ENCODE peak calls at places on chromosome X, in six cellular contexts. One of them, this sample, is unnamed.

GRCh38 chrX:47313056-47313455 is 57.3 kb upstream of the ZNF157 start:
- DNase-seq in non-pigmented ciliary epithelial cell: no peak
- DNase-seq in activated T-helper 1 cell treated with anti-CD3 and anti-CD28 coated beads, Interleukin-12 subunit alpha, Interleukin-12 subunit beta, Interleukin-2, Interleukin-4 antibody, amounts not matched to agents 30 ng/mL and 10 ng/mL and 1 ng/mL, durations not matched to agents 14 hours and 24 hours and 36 hours: no peak
- DNase-seq in left lobe of liver: no peak
- DNase-seq in NCI-H748 treated with DMSO at 0.1 percent for 48 hours: no peak
- DNase-seq in Peyer's patch: no peak
- DNase-seq in this sample: no peak

GRCh38 chrX:46125139-46125538 is 420.1 kb downstream of the ZNF674 start:
- DNase-seq in non-pigmented ciliary epithelial cell: no peak
- DNase-seq in activated T-helper 1 cell treated with anti-CD3 and anti-CD28 coated beads, Interleukin-12 subunit alpha, Interleukin-12 subunit beta, Interleukin-2, Interleukin-4 antibody, amounts not matched to agents 30 ng/mL and 10 ng/mL and 1 ng/mL, durations not matched to agents 14 hours and 24 hours and 36 hours: no peak
- DNase-seq in left lobe of liver: no peak
- DNase-seq in NCI-H748 treated with DMSO at 0.1 percent for 48 hours: no peak
- DNase-seq in Peyer's patch: no peak
- DNase-seq in this sample: no peak

GRCh38 chrX:41409006-41409405 is 38.1 kb upstream of the NYX start:
- DNase-seq in non-pigmented ciliary epithelial cell: no peak
- DNase-seq in activated T-helper 1 cell treated with anti-CD3 and anti-CD28 coated beads, Interleukin-12 subunit alpha, Interleukin-12 subunit beta, Interleukin-2, Interleukin-4 antibody, amounts not matched to agents 30 ng/mL and 10 ng/mL and 1 ng/mL, durations not matched to agents 14 hours and 24 hours and 36 hours: no peak
- DNase-seq in left lobe of liver: no peak
- DNase-seq in NCI-H748 treated with DMSO at 0.1 percent for 48 hours: no peak
- DNase-seq in Peyer's patch: no peak
- DNase-seq in this sample: no peak

GRCh38 chrX:38881727-38882126 is 80.5 kb downstream of the MID1IP1 start:
- DNase-seq in non-pigmented ciliary epithelial cell: no peak
- DNase-seq in activated T-helper 1 cell treated with anti-CD3 and anti-CD28 coated beads, Interleukin-12 subunit alpha, Interleukin-12 subunit beta, Interleukin-2, Interleukin-4 antibody, amounts not matched to agents 30 ng/mL and 10 ng/mL and 1 ng/mL, durations not matched to agents 14 hours and 24 hours and 36 hours: no peak
- DNase-seq in left lobe of liver: no peak
- DNase-seq in NCI-H748 treated with DMSO at 0.1 percent for 48 hours: no peak
- DNase-seq in Peyer's patch: no peak
- DNase-seq in this sample: no peak

GRCh38 chrX:151082077-151082948 is 94.1 kb upstream of the GPR50 start:
- DNase-seq in non-pigmented ciliary epithelial cell: no peak
- DNase-seq in activated T-helper 1 cell treated with anti-CD3 and anti-CD28 coated beads, Interleukin-12 subunit alpha, Interleukin-12 subunit beta, Interleukin-2, Interleukin-4 antibody, amounts not matched to agents 30 ng/mL and 10 ng/mL and 1 ng/mL, durations not matched to agents 14 hours and 24 hours and 36 hours: peak
- DNase-seq in left lobe of liver: peak
- DNase-seq in NCI-H748 treated with DMSO at 0.1 percent for 48 hours: peak
- DNase-seq in Peyer's patch: peak
- DNase-seq in this sample: no peak

GRCh38 chrX:153397256-153397960 is 3.7 kb downstream of the PNMA6E start:
- DNase-seq in non-pigmented ciliary epithelial cell: no peak
- DNase-seq in activated T-helper 1 cell treated with anti-CD3 and anti-CD28 coated beads, Interleukin-12 subunit alpha, Interleukin-12 subunit beta, Interleukin-2, Interleukin-4 antibody, amounts not matched to agents 30 ng/mL and 10 ng/mL and 1 ng/mL, durations not matched to agents 14 hours and 24 hours and 36 hours: no peak
- DNase-seq in left lobe of liver: no peak
- DNase-seq in NCI-H748 treated with DMSO at 0.1 percent for 48 hours: no peak
- DNase-seq in Peyer's patch: no peak
- DNase-seq in this sample: no peak

GRCh38 chrX:40550069-40550468 is 30.7 kb upstream of the ATP6AP2 start:
- DNase-seq in non-pigmented ciliary epithelial cell: no peak
- DNase-seq in activated T-helper 1 cell treated with anti-CD3 and anti-CD28 coated beads, Interleukin-12 subunit alpha, Interleukin-12 subunit beta, Interleukin-2, Interleukin-4 antibody, amounts not matched to agents 30 ng/mL and 10 ng/mL and 1 ng/mL, durations not matched to agents 14 hours and 24 hours and 36 hours: no peak
- DNase-seq in left lobe of liver: no peak
- DNase-seq in NCI-H748 treated with DMSO at 0.1 percent for 48 hours: peak
- DNase-seq in Peyer's patch: no peak
- DNase-seq in this sample: no peak

GRCh38 chrX:22310779-22311178 is 38.1 kb downstream of the CBLL2 start:
- DNase-seq in non-pigmented ciliary epithelial cell: no peak
- DNase-seq in activated T-helper 1 cell treated with anti-CD3 and anti-CD28 coated beads, Interleukin-12 subunit alpha, Interleukin-12 subunit beta, Interleukin-2, Interleukin-4 antibody, amounts not matched to agents 30 ng/mL and 10 ng/mL and 1 ng/mL, durations not matched to agents 14 hours and 24 hours and 36 hours: no peak
- DNase-seq in left lobe of liver: no peak
- DNase-seq in NCI-H748 treated with DMSO at 0.1 percent for 48 hours: no peak
- DNase-seq in Peyer's patch: no peak
- DNase-seq in this sample: no peak

GRCh38 chrX:134237363-134237702 is 351 bp downstream of the CCDC160 start:
- DNase-seq in non-pigmented ciliary epithelial cell: no peak
- DNase-seq in activated T-helper 1 cell treated with anti-CD3 and anti-CD28 coated beads, Interleukin-12 subunit alpha, Interleukin-12 subunit beta, Interleukin-2, Interleukin-4 antibody, amounts not matched to agents 30 ng/mL and 10 ng/mL and 1 ng/mL, durations not matched to agents 14 hours and 24 hours and 36 hours: no peak
- DNase-seq in left lobe of liver: no peak
- DNase-seq in NCI-H748 treated with DMSO at 0.1 percent for 48 hours: no peak
- DNase-seq in Peyer's patch: no peak
- DNase-seq in this sample: no peak

GRCh38 chrX:40098264-40099045 is 697 bp upstream of the BCOR start:
- DNase-seq in non-pigmented ciliary epithelial cell: no peak
- DNase-seq in activated T-helper 1 cell treated with anti-CD3 and anti-CD28 coated beads, Interleukin-12 subunit alpha, Interleukin-12 subunit beta, Interleukin-2, Interleukin-4 antibody, amounts not matched to agents 30 ng/mL and 10 ng/mL and 1 ng/mL, durations not matched to agents 14 hours and 24 hours and 36 hours: peak
- DNase-seq in left lobe of liver: no peak
- DNase-seq in NCI-H748 treated with DMSO at 0.1 percent for 48 hours: peak
- DNase-seq in Peyer's patch: peak
- DNase-seq in this sample: peak

GRCh38 chrX:57678686-57679428 is 1.2 kb downstream of the NLRP2B start:
- DNase-seq in non-pigmented ciliary epithelial cell: no peak
- DNase-seq in activated T-helper 1 cell treated with anti-CD3 and anti-CD28 coated beads, Interleukin-12 subunit alpha, Interleukin-12 subunit beta, Interleukin-2, Interleukin-4 antibody, amounts not matched to agents 30 ng/mL and 10 ng/mL and 1 ng/mL, durations not matched to agents 14 hours and 24 hours and 36 hours: no peak
- DNase-seq in left lobe of liver: no peak
- DNase-seq in NCI-H748 treated with DMSO at 0.1 percent for 48 hours: no peak
- DNase-seq in Peyer's patch: no peak
- DNase-seq in this sample: no peak

GRCh38 chrX:36898301-36898700 is 109.9 kb upstream of the FAM47C start:
- DNase-seq in non-pigmented ciliary epithelial cell: no peak
- DNase-seq in activated T-helper 1 cell treated with anti-CD3 and anti-CD28 coated beads, Interleukin-12 subunit alpha, Interleukin-12 subunit beta, Interleukin-2, Interleukin-4 antibody, amounts not matched to agents 30 ng/mL and 10 ng/mL and 1 ng/mL, durations not matched to agents 14 hours and 24 hours and 36 hours: no peak
- DNase-seq in left lobe of liver: no peak
- DNase-seq in NCI-H748 treated with DMSO at 0.1 percent for 48 hours: no peak
- DNase-seq in Peyer's patch: no peak
- DNase-seq in this sample: no peak

GRCh38 chrX:50700921-50701320 is 113.1 kb downstream of the SHROOM4 start:
- DNase-seq in non-pigmented ciliary epithelial cell: no peak
- DNase-seq in activated T-helper 1 cell treated with anti-CD3 and anti-CD28 coated beads, Interleukin-12 subunit alpha, Interleukin-12 subunit beta, Interleukin-2, Interleukin-4 antibody, amounts not matched to agents 30 ng/mL and 10 ng/mL and 1 ng/mL, durations not matched to agents 14 hours and 24 hours and 36 hours: no peak
- DNase-seq in left lobe of liver: no peak
- DNase-seq in NCI-H748 treated with DMSO at 0.1 percent for 48 hours: no peak
- DNase-seq in Peyer's patch: no peak
- DNase-seq in this sample: no peak

GRCh38 chrX:153968754-153969124 is 2.9 kb downstream of the HCFC1 start:
- DNase-seq in non-pigmented ciliary epithelial cell: no peak
- DNase-seq in activated T-helper 1 cell treated with anti-CD3 and anti-CD28 coated beads, Interleukin-12 subunit alpha, Interleukin-12 subunit beta, Interleukin-2, Interleukin-4 antibody, amounts not matched to agents 30 ng/mL and 10 ng/mL and 1 ng/mL, durations not matched to agents 14 hours and 24 hours and 36 hours: no peak
- DNase-seq in left lobe of liver: no peak
- DNase-seq in NCI-H748 treated with DMSO at 0.1 percent for 48 hours: no peak
- DNase-seq in Peyer's patch: no peak
- DNase-seq in this sample: no peak

GRCh38 chrX:154804957-154805695 is at the start of gene MPP1:
- DNase-seq in non-pigmented ciliary epithelial cell: no peak
- DNase-seq in activated T-helper 1 cell treated with anti-CD3 and anti-CD28 coated beads, Interleukin-12 subunit alpha, Interleukin-12 subunit beta, Interleukin-2, Interleukin-4 antibody, amounts not matched to agents 30 ng/mL and 10 ng/mL and 1 ng/mL, durations not matched to agents 14 hours and 24 hours and 36 hours: peak
- DNase-seq in left lobe of liver: peak
- DNase-seq in NCI-H748 treated with DMSO at 0.1 percent for 48 hours: peak
- DNase-seq in Peyer's patch: peak
- DNase-seq in this sample: peak

GRCh38 chrX:41559662-41560061 is 112.5 kb downstream of the NYX start:
- DNase-seq in non-pigmented ciliary epithelial cell: peak
- DNase-seq in activated T-helper 1 cell treated with anti-CD3 and anti-CD28 coated beads, Interleukin-12 subunit alpha, Interleukin-12 subunit beta, Interleukin-2, Interleukin-4 antibody, amounts not matched to agents 30 ng/mL and 10 ng/mL and 1 ng/mL, durations not matched to agents 14 hours and 24 hours and 36 hours: peak
- DNase-seq in left lobe of liver: no peak
- DNase-seq in NCI-H748 treated with DMSO at 0.1 percent for 48 hours: no peak
- DNase-seq in Peyer's patch: no peak
- DNase-seq in this sample: no peak

GRCh38 chrX:23287191-23287764 is 47.4 kb upstream of the PTCHD1 start:
- DNase-seq in non-pigmented ciliary epithelial cell: no peak
- DNase-seq in activated T-helper 1 cell treated with anti-CD3 and anti-CD28 coated beads, Interleukin-12 subunit alpha, Interleukin-12 subunit beta, Interleukin-2, Interleukin-4 antibody, amounts not matched to agents 30 ng/mL and 10 ng/mL and 1 ng/mL, durations not matched to agents 14 hours and 24 hours and 36 hours: no peak
- DNase-seq in left lobe of liver: no peak
- DNase-seq in NCI-H748 treated with DMSO at 0.1 percent for 48 hours: no peak
- DNase-seq in Peyer's patch: no peak
- DNase-seq in this sample: no peak

GRCh38 chrX:48981178-48981577 is 9.5 kb upstream of the KCND1 start:
- DNase-seq in non-pigmented ciliary epithelial cell: no peak
- DNase-seq in activated T-helper 1 cell treated with anti-CD3 and anti-CD28 coated beads, Interleukin-12 subunit alpha, Interleukin-12 subunit beta, Interleukin-2, Interleukin-4 antibody, amounts not matched to agents 30 ng/mL and 10 ng/mL and 1 ng/mL, durations not matched to agents 14 hours and 24 hours and 36 hours: no peak
- DNase-seq in left lobe of liver: no peak
- DNase-seq in NCI-H748 treated with DMSO at 0.1 percent for 48 hours: no peak
- DNase-seq in Peyer's patch: no peak
- DNase-seq in this sample: no peak

GRCh38 chrX:30637874-30638793 is 15.1 kb upstream of the GK start:
- DNase-seq in non-pigmented ciliary epithelial cell: no peak
- DNase-seq in activated T-helper 1 cell treated with anti-CD3 and anti-CD28 coated beads, Interleukin-12 subunit alpha, Interleukin-12 subunit beta, Interleukin-2, Interleukin-4 antibody, amounts not matched to agents 30 ng/mL and 10 ng/mL and 1 ng/mL, durations not matched to agents 14 hours and 24 hours and 36 hours: no peak
- DNase-seq in left lobe of liver: no peak
- DNase-seq in NCI-H748 treated with DMSO at 0.1 percent for 48 hours: no peak
- DNase-seq in Peyer's patch: no peak
- DNase-seq in this sample: no peak

GRCh38 chrX:68807818-68808217 is 21.0 kb upstream of the EFNB1 start:
- DNase-seq in non-pigmented ciliary epithelial cell: no peak
- DNase-seq in activated T-helper 1 cell treated with anti-CD3 and anti-CD28 coated beads, Interleukin-12 subunit alpha, Interleukin-12 subunit beta, Interleukin-2, Interleukin-4 antibody, amounts not matched to agents 30 ng/mL and 10 ng/mL and 1 ng/mL, durations not matched to agents 14 hours and 24 hours and 36 hours: no peak
- DNase-seq in left lobe of liver: no peak
- DNase-seq in NCI-H748 treated with DMSO at 0.1 percent for 48 hours: no peak
- DNase-seq in Peyer's patch: no peak
- DNase-seq in this sample: no peak

GRCh38 chrX:9369802-9370291 is 95.0 kb upstream of the TBL1X start:
- DNase-seq in non-pigmented ciliary epithelial cell: no peak
- DNase-seq in activated T-helper 1 cell treated with anti-CD3 and anti-CD28 coated beads, Interleukin-12 subunit alpha, Interleukin-12 subunit beta, Interleukin-2, Interleukin-4 antibody, amounts not matched to agents 30 ng/mL and 10 ng/mL and 1 ng/mL, durations not matched to agents 14 hours and 24 hours and 36 hours: no peak
- DNase-seq in left lobe of liver: no peak
- DNase-seq in NCI-H748 treated with DMSO at 0.1 percent for 48 hours: no peak
- DNase-seq in Peyer's patch: no peak
- DNase-seq in this sample: no peak

GRCh38 chrX:9341305-9342201 is 123.3 kb upstream of the TBL1X start:
- DNase-seq in non-pigmented ciliary epithelial cell: no peak
- DNase-seq in activated T-helper 1 cell treated with anti-CD3 and anti-CD28 coated beads, Interleukin-12 subunit alpha, Interleukin-12 subunit beta, Interleukin-2, Interleukin-4 antibody, amounts not matched to agents 30 ng/mL and 10 ng/mL and 1 ng/mL, durations not matched to agents 14 hours and 24 hours and 36 hours: peak
- DNase-seq in left lobe of liver: peak
- DNase-seq in NCI-H748 treated with DMSO at 0.1 percent for 48 hours: peak
- DNase-seq in Peyer's patch: no peak
- DNase-seq in this sample: no peak

GRCh38 chrX:13036896-13037295 is 7.5 kb downstream of the FAM9C start:
- DNase-seq in non-pigmented ciliary epithelial cell: no peak
- DNase-seq in activated T-helper 1 cell treated with anti-CD3 and anti-CD28 coated beads, Interleukin-12 subunit alpha, Interleukin-12 subunit beta, Interleukin-2, Interleukin-4 antibody, amounts not matched to agents 30 ng/mL and 10 ng/mL and 1 ng/mL, durations not matched to agents 14 hours and 24 hours and 36 hours: no peak
- DNase-seq in left lobe of liver: no peak
- DNase-seq in NCI-H748 treated with DMSO at 0.1 percent for 48 hours: no peak
- DNase-seq in Peyer's patch: no peak
- DNase-seq in this sample: no peak

GRCh38 chrX:118536204-118536603 is 40.6 kb downstream of the DOCK11 start:
- DNase-seq in non-pigmented ciliary epithelial cell: no peak
- DNase-seq in activated T-helper 1 cell treated with anti-CD3 and anti-CD28 coated beads, Interleukin-12 subunit alpha, Interleukin-12 subunit beta, Interleukin-2, Interleukin-4 antibody, amounts not matched to agents 30 ng/mL and 10 ng/mL and 1 ng/mL, durations not matched to agents 14 hours and 24 hours and 36 hours: no peak
- DNase-seq in left lobe of liver: no peak
- DNase-seq in NCI-H748 treated with DMSO at 0.1 percent for 48 hours: no peak
- DNase-seq in Peyer's patch: no peak
- DNase-seq in this sample: no peak

GRCh38 chrX:7378406-7378805 is 230.5 kb upstream of the PUDP start:
- DNase-seq in non-pigmented ciliary epithelial cell: no peak
- DNase-seq in activated T-helper 1 cell treated with anti-CD3 and anti-CD28 coated beads, Interleukin-12 subunit alpha, Interleukin-12 subunit beta, Interleukin-2, Interleukin-4 antibody, amounts not matched to agents 30 ng/mL and 10 ng/mL and 1 ng/mL, durations not matched to agents 14 hours and 24 hours and 36 hours: no peak
- DNase-seq in left lobe of liver: no peak
- DNase-seq in NCI-H748 treated with DMSO at 0.1 percent for 48 hours: no peak
- DNase-seq in Peyer's patch: no peak
- DNase-seq in this sample: no peak

GRCh38 chrX:37543324-37543723 is 28.1 kb upstream of the LANCL3 start:
- DNase-seq in non-pigmented ciliary epithelial cell: no peak
- DNase-seq in activated T-helper 1 cell treated with anti-CD3 and anti-CD28 coated beads, Interleukin-12 subunit alpha, Interleukin-12 subunit beta, Interleukin-2, Interleukin-4 antibody, amounts not matched to agents 30 ng/mL and 10 ng/mL and 1 ng/mL, durations not matched to agents 14 hours and 24 hours and 36 hours: no peak
- DNase-seq in left lobe of liver: no peak
- DNase-seq in NCI-H748 treated with DMSO at 0.1 percent for 48 hours: no peak
- DNase-seq in Peyer's patch: no peak
- DNase-seq in this sample: no peak

GRCh38 chrX:38206036-38206435 is 14.6 kb downstream of the SRPX start:
- DNase-seq in non-pigmented ciliary epithelial cell: no peak
- DNase-seq in activated T-helper 1 cell treated with anti-CD3 and anti-CD28 coated beads, Interleukin-12 subunit alpha, Interleukin-12 subunit beta, Interleukin-2, Interleukin-4 antibody, amounts not matched to agents 30 ng/mL and 10 ng/mL and 1 ng/mL, durations not matched to agents 14 hours and 24 hours and 36 hours: no peak
- DNase-seq in left lobe of liver: no peak
- DNase-seq in NCI-H748 treated with DMSO at 0.1 percent for 48 hours: no peak
- DNase-seq in Peyer's patch: no peak
- DNase-seq in this sample: no peak

GRCh38 chrX:100995469-100995868 is 26.0 kb downstream of the ARL13A start:
- DNase-seq in non-pigmented ciliary epithelial cell: peak
- DNase-seq in activated T-helper 1 cell treated with anti-CD3 and anti-CD28 coated beads, Interleukin-12 subunit alpha, Interleukin-12 subunit beta, Interleukin-2, Interleukin-4 antibody, amounts not matched to agents 30 ng/mL and 10 ng/mL and 1 ng/mL, durations not matched to agents 14 hours and 24 hours and 36 hours: no peak
- DNase-seq in left lobe of liver: no peak
- DNase-seq in NCI-H748 treated with DMSO at 0.1 percent for 48 hours: no peak
- DNase-seq in Peyer's patch: no peak
- DNase-seq in this sample: no peak

GRCh38 chrX:132127748-132128147 is at the start of gene FRMD7:
- DNase-seq in non-pigmented ciliary epithelial cell: no peak
- DNase-seq in activated T-helper 1 cell treated with anti-CD3 and anti-CD28 coated beads, Interleukin-12 subunit alpha, Interleukin-12 subunit beta, Interleukin-2, Interleukin-4 antibody, amounts not matched to agents 30 ng/mL and 10 ng/mL and 1 ng/mL, durations not matched to agents 14 hours and 24 hours and 36 hours: no peak
- DNase-seq in left lobe of liver: peak
- DNase-seq in NCI-H748 treated with DMSO at 0.1 percent for 48 hours: no peak
- DNase-seq in Peyer's patch: no peak
- DNase-seq in this sample: no peak

GRCh38 chrX:148567229-148567628 is 66.8 kb downstream of the AFF2 start:
- DNase-seq in non-pigmented ciliary epithelial cell: peak
- DNase-seq in activated T-helper 1 cell treated with anti-CD3 and anti-CD28 coated beads, Interleukin-12 subunit alpha, Interleukin-12 subunit beta, Interleukin-2, Interleukin-4 antibody, amounts not matched to agents 30 ng/mL and 10 ng/mL and 1 ng/mL, durations not matched to agents 14 hours and 24 hours and 36 hours: no peak
- DNase-seq in left lobe of liver: no peak
- DNase-seq in NCI-H748 treated with DMSO at 0.1 percent for 48 hours: no peak
- DNase-seq in Peyer's patch: no peak
- DNase-seq in this sample: no peak

GRCh38 chrX:101210630-101211029 is 9.0 kb upstream of the DRP2 start:
- DNase-seq in non-pigmented ciliary epithelial cell: no peak
- DNase-seq in activated T-helper 1 cell treated with anti-CD3 and anti-CD28 coated beads, Interleukin-12 subunit alpha, Interleukin-12 subunit beta, Interleukin-2, Interleukin-4 antibody, amounts not matched to agents 30 ng/mL and 10 ng/mL and 1 ng/mL, durations not matched to agents 14 hours and 24 hours and 36 hours: no peak
- DNase-seq in left lobe of liver: no peak
- DNase-seq in NCI-H748 treated with DMSO at 0.1 percent for 48 hours: no peak
- DNase-seq in Peyer's patch: no peak
- DNase-seq in this sample: no peak

GRCh38 chrX:51332188-51332942 is at the start of gene NUDT10:
- DNase-seq in non-pigmented ciliary epithelial cell: no peak
- DNase-seq in activated T-helper 1 cell treated with anti-CD3 and anti-CD28 coated beads, Interleukin-12 subunit alpha, Interleukin-12 subunit beta, Interleukin-2, Interleukin-4 antibody, amounts not matched to agents 30 ng/mL and 10 ng/mL and 1 ng/mL, durations not matched to agents 14 hours and 24 hours and 36 hours: peak
- DNase-seq in left lobe of liver: no peak
- DNase-seq in NCI-H748 treated with DMSO at 0.1 percent for 48 hours: peak
- DNase-seq in Peyer's patch: peak
- DNase-seq in this sample: no peak